ENCODE peak calls at places on chromosome 11, in five cellular contexts. One of them, this sample, is unnamed.

GRCh38 chr11:87030458-87031054 is 7.2 kb upstream of the TMEM135 start:
- DNase-seq in substantia nigra: no peak
- DNase-seq in lung: no peak
- DNase-seq in CD4-positive, CD25-positive, alpha-beta regulatory T cell: peak
- DNase-seq in dorsolateral prefrontal cortex: no peak
- DNase-seq in this sample: no peak

GRCh38 chr11:42762348-42762747 is 549.4 kb upstream of the API5 start:
- DNase-seq in dorsolateral prefrontal cortex: no peak
- DNase-seq in lung: no peak
- DNase-seq in CD4-positive, CD25-positive, alpha-beta regulatory T cell: no peak
- DNase-seq in substantia nigra: no peak
- DNase-seq in this sample: no peak

GRCh38 chr11:47915407-47916137 is 64.8 kb upstream of the PTPRJ start:
- DNase-seq in lung: peak
- DNase-seq in substantia nigra: no peak
- DNase-seq in CD4-positive, CD25-positive, alpha-beta regulatory T cell: peak
- DNase-seq in dorsolateral prefrontal cortex: no peak
- DNase-seq in this sample: no peak

GRCh38 chr11:46279393-46280099 is 2.1 kb downstream of the CREB3L1 start:
- DNase-seq in CD4-positive, CD25-positive, alpha-beta regulatory T cell: no peak
- DNase-seq in substantia nigra: no peak
- DNase-seq in dorsolateral prefrontal cortex: peak
- DNase-seq in lung: no peak
- DNase-seq in this sample: no peak

GRCh38 chr11:119205080-119205479 is 1.1 kb upstream of the CBL start:
- DNase-seq in dorsolateral prefrontal cortex: no peak
- DNase-seq in lung: no peak
- DNase-seq in CD4-positive, CD25-positive, alpha-beta regulatory T cell: no peak
- DNase-seq in substantia nigra: no peak
- DNase-seq in this sample: no peak

GRCh38 chr11:32396331-32396730 is 39.0 kb downstream of the WT1 start:
- DNase-seq in lung: no peak
- DNase-seq in dorsolateral prefrontal cortex: no peak
- DNase-seq in substantia nigra: no peak
- DNase-seq in CD4-positive, CD25-positive, alpha-beta regulatory T cell: no peak
- DNase-seq in this sample: no peak

GRCh38 chr11:74634537-74634936 is 42.2 kb downstream of the POLD3 start:
- DNase-seq in dorsolateral prefrontal cortex: no peak
- DNase-seq in CD4-positive, CD25-positive, alpha-beta regulatory T cell: no peak
- DNase-seq in lung: no peak
- DNase-seq in substantia nigra: no peak
- DNase-seq in this sample: peak

GRCh38 chr11:35413568-35413967 is 5.8 kb downstream of the SLC1A2 start:
- DNase-seq in dorsolateral prefrontal cortex: no peak
- DNase-seq in lung: no peak
- DNase-seq in substantia nigra: peak
- DNase-seq in CD4-positive, CD25-positive, alpha-beta regulatory T cell: no peak
- DNase-seq in this sample: no peak

GRCh38 chr11:88051386-88051785 is 123.9 kb downstream of the RAB38 start:
- DNase-seq in lung: no peak
- DNase-seq in substantia nigra: no peak
- DNase-seq in CD4-positive, CD25-positive, alpha-beta regulatory T cell: no peak
- DNase-seq in dorsolateral prefrontal cortex: no peak
- DNase-seq in this sample: peak

DNA sequence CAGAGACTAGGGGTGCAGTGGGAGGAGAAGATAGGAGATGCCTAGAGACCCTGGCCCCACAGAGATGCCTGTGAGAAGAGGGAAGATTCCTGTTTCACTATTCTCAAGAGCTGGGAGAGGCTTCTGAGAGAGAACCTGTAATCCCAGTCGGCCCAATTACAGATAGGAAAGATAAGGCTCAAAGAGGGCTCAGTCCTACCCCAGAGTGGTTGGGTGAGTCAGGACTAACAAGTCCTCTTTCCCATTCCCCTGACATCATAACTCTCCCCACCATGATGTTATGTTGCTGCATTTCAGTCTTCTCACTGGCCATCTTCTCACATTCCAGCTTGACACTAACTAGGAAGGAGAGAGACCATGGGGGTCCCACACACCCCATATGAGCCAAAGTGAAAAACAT is 17.9 kb downstream of the ARHGEF12 start:
- DNase-seq in lung: no peak
- DNase-seq in substantia nigra: no peak
- DNase-seq in dorsolateral prefrontal cortex: no peak
- DNase-seq in CD4-positive, CD25-positive, alpha-beta regulatory T cell: no peak
- DNase-seq in this sample: no peak
- H3K27ac ChIP-seq in lung: peak
- H3K27ac ChIP-seq in substantia nigra: no peak
- H3K27ac ChIP-seq in dorsolateral prefrontal cortex: no peak
- H3K27ac ChIP-seq in CD4-positive, CD25-positive, alpha-beta regulatory T cell: no peak
- H3K27ac ChIP-seq in this sample: no peak

GRCh38 chr11:2890466-2891241 is 5.1 kb upstream of the CDKN1C start:
- DNase-seq in CD4-positive, CD25-positive, alpha-beta regulatory T cell: no peak
- DNase-seq in lung: no peak
- DNase-seq in dorsolateral prefrontal cortex: no peak
- DNase-seq in substantia nigra: no peak
- DNase-seq in this sample: peak
- H3K27ac ChIP-seq in CD4-positive, CD25-positive, alpha-beta regulatory T cell: no peak
- H3K27ac ChIP-seq in lung: no peak
- H3K27ac ChIP-seq in dorsolateral prefrontal cortex: no peak
- H3K27ac ChIP-seq in substantia nigra: no peak
- H3K27ac ChIP-seq in this sample: no peak

DNA sequence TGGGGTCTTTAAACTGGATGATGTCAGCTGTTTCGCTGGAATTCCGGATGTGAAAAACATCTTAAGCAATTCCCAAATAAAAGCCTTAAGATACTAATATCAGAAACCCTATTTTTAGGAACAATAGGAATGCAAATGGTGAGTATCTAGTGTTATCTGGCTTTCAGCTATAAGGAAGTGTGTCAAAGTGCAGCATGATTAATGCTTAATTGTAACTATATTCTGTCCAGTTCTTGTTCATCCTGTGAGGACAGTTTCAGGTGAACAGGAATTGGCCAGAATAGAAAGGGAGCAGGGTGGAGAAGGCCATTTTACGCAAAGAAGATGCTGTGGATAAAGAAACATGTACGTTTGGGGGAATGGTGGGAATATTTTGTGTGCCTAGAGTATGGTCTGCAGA is 108.2 kb downstream of the RASSF10 start:
- DNase-seq in dorsolateral prefrontal cortex: no peak
- DNase-seq in CD4-positive, CD25-positive, alpha-beta regulatory T cell: no peak
- DNase-seq in substantia nigra: no peak
- DNase-seq in lung: no peak
- DNase-seq in this sample: no peak
- H3K27ac ChIP-seq in dorsolateral prefrontal cortex: no peak
- H3K27ac ChIP-seq in CD4-positive, CD25-positive, alpha-beta regulatory T cell: no peak
- H3K27ac ChIP-seq in substantia nigra: no peak
- H3K27ac ChIP-seq in lung: no peak
- H3K27ac ChIP-seq in this sample: peak

GRCh38 chr11:26011474-26011873 is 320.5 kb upstream of the ANO3 start:
- DNase-seq in substantia nigra: no peak
- DNase-seq in lung: no peak
- DNase-seq in CD4-positive, CD25-positive, alpha-beta regulatory T cell: no peak
- DNase-seq in dorsolateral prefrontal cortex: no peak
- DNase-seq in this sample: no peak
- H3K27ac ChIP-seq in substantia nigra: no peak
- H3K27ac ChIP-seq in lung: no peak
- H3K27ac ChIP-seq in CD4-positive, CD25-positive, alpha-beta regulatory T cell: no peak
- H3K27ac ChIP-seq in dorsolateral prefrontal cortex: no peak
- H3K27ac ChIP-seq in this sample: no peak

GRCh38 chr11:3036419-3036818 is 20.8 kb downstream of the CARS1 start:
- DNase-seq in substantia nigra: no peak
- DNase-seq in lung: no peak
- DNase-seq in CD4-positive, CD25-positive, alpha-beta regulatory T cell: no peak
- DNase-seq in dorsolateral prefrontal cortex: no peak
- DNase-seq in this sample: no peak

GRCh38 chr11:3035333-3035732 is 21.9 kb downstream of the CARS1 start:
- DNase-seq in lung: no peak
- DNase-seq in substantia nigra: no peak
- DNase-seq in dorsolateral prefrontal cortex: no peak
- DNase-seq in CD4-positive, CD25-positive, alpha-beta regulatory T cell: no peak
- DNase-seq in this sample: no peak

GRCh38 chr11:3028808-3029207 is 28.4 kb downstream of the CARS1 start:
- DNase-seq in lung: no peak
- DNase-seq in CD4-positive, CD25-positive, alpha-beta regulatory T cell: no peak
- DNase-seq in substantia nigra: no peak
- DNase-seq in dorsolateral prefrontal cortex: no peak
- DNase-seq in this sample: no peak

GRCh38 chr11:3026803-3027202 is 30.4 kb downstream of the CARS1 start:
- DNase-seq in CD4-positive, CD25-positive, alpha-beta regulatory T cell: no peak
- DNase-seq in substantia nigra: no peak
- DNase-seq in lung: no peak
- DNase-seq in dorsolateral prefrontal cortex: no peak
- DNase-seq in this sample: no peak

GRCh38 chr11:3030289-3031070 is 26.7 kb downstream of the CARS1 start:
- DNase-seq in substantia nigra: no peak
- DNase-seq in lung: no peak
- DNase-seq in dorsolateral prefrontal cortex: no peak
- DNase-seq in CD4-positive, CD25-positive, alpha-beta regulatory T cell: no peak
- DNase-seq in this sample: no peak
- H3K27ac ChIP-seq in substantia nigra: peak
- H3K27ac ChIP-seq in lung: peak
- H3K27ac ChIP-seq in dorsolateral prefrontal cortex: peak
- H3K27ac ChIP-seq in CD4-positive, CD25-positive, alpha-beta regulatory T cell: no peak
- H3K27ac ChIP-seq in this sample: no peak